ENCODE peak calls at places on chromosomes 11 and 22, in ten cellular contexts. S is MG63; D is GM06990; G is stimulated activated CD4-positive, alpha-beta T cell treated with anti-CD3 and anti-CD28 coated beads, TNF-alpha, amount 100 ng/mL, for 48 hours; H is H7; I is HuH-7.5; B is CD8-positive, alpha-beta T cell; N is B cell; P is CD8-positive, alpha-beta memory T cell; R is cardiac fibroblast. Y is an unnamed sample.

GRCh38 chr11:18100926-18101656 is 4.8 kb downstream of the SAAL1 start:
- DNase-seq in S (no peak), D (no peak), G (no peak), H (no peak), I (no peak), B (no peak), N (no peak), P (no peak), R (no peak), Y (no peak)

GRCh38 chr11:57424802-57425564 is 1.9 kb downstream of the SLC43A3 start:
- DNase-seq in S (peak; percentile 76), D (peak; percentile 86), G (peak; percentile 91), H (peak; percentile 41), I (no peak), B (peak; percentile 87), N (peak; percentile 73), P (peak; percentile 82), R (peak; percentile 95), Y (peak; percentile 52)

GRCh38 chr11:9808943-9809342 is 145.1 kb downstream of the SWAP70 start:
- DNase-seq in S (no peak), D (no peak), G (no peak), H (no peak), I (no peak), B (no peak), N (no peak), P (no peak), R (peak; percentile 58), Y (no peak)

GRCh38 chr11:64334764-64335741 is 5.0 kb upstream of the CCDC88B start:
- DNase-seq in S (peak; percentile 85), D (peak; percentile 81), G (peak; percentile 67), H (peak; percentile 68), I (peak; percentile 64), B (no peak), N (peak; percentile 84), P (no peak), R (peak; percentile 95), Y (peak; percentile 47)

GRCh38 chr11:116109228-116109627 is 605.0 kb upstream of the CADM1 start:
- DNase-seq in S (peak; percentile 76), D (no peak), G (no peak), H (no peak), I (no peak), B (no peak), N (no peak), P (no peak), R (peak; percentile 31), Y (no peak)

GRCh38 chr11:1546536-1547466 is 25.3 kb downstream of the DUSP8 start:
- DNase-seq in S (peak; percentile 50), D (peak; percentile 39), G (peak; percentile 20), H (peak; percentile 99), I (peak; percentile 88), B (peak; percentile 38), N (no peak), P (peak; percentile 47), R (peak; percentile 10), Y (peak; percentile 71)

GRCh38 chr11:13343067-13343466 is 65.5 kb downstream of the BMAL1 start:
- DNase-seq in S (no peak), D (no peak), G (no peak), H (no peak), I (no peak), B (no peak), N (no peak), P (no peak), R (no peak), Y (no peak)

GRCh38 chr11:11583801-11584445 is 37.9 kb downstream of the GALNT18 start:
- DNase-seq in S (no peak), D (no peak), G (no peak), H (no peak), I (no peak), B (no peak), N (no peak), P (no peak), R (no peak), Y (no peak)

GRCh38 chr22:42760806-42761565 is 40.3 kb upstream of the A4GALT start:
- DNase-seq in S (no peak), D (no peak), G (no peak), H (no peak), I (peak; percentile 4), B (no peak), N (no peak), P (no peak), R (no peak), Y (no peak)